ENCODE peak calls at places on chromosomes 12 and 14, in four cellular contexts. Q is NCI-H1417; Y is stimulated activated naive CD8-positive, alpha-beta T cell treated with anti-CD3 and anti-CD28 coated beads, Interleukin-15, amount 100 ng/mL, for 72 hours; J is activated CD4-positive, alpha-beta T cell treated with anti-CD3 and anti-CD28 coated beads, Interleukin-2, amount 50 U/mL, for 1 hour. N is an unnamed sample.

GRCh38 chr12:52195065-52195730 is 3.4 kb upstream of the KRT80 start:
- DNase-seq in Q (no peak), Y (no peak), J (no peak), N (no peak)

GRCh38 chr12:2351129-2351528 is 298.3 kb downstream of the CACNA1C start:
- DNase-seq in Q (no peak), Y (no peak), J (no peak), N (no peak)

GRCh38 chr14:34379809-34380147 is 82.3 kb downstream of the SPTSSA start:
- DNase-seq in Q (no peak), Y (no peak), J (no peak), N (no peak)

GRCh38 chr12:66776974-66777373 is 98.1 kb upstream of the GRIP1 start:
- DNase-seq in Q (no peak), Y (peak; percentile 83), J (no peak), N (no peak)

GRCh38 chr14:32940066-32940651 is 1.5 kb downstream of the NPAS3 start:
- DNase-seq in Q (peak; percentile 70), Y (no peak), J (no peak), N (no peak)

GRCh38 chr14:75323571-75323970 is 44.9 kb downstream of the FOS start:
- DNase-seq in Q (no peak), Y (no peak), J (no peak), N (no peak)

GRCh38 chr12:54193437-54193836 is 4.7 kb upstream of the SMUG1 start:
- DNase-seq in Q (no peak), Y (no peak), J (no peak), N (no peak)

GRCh38 chr12:68435816-68436215 is 103.7 kb upstream of the MDM1 start:
- DNase-seq in Q (no peak), Y (no peak), J (no peak), N (no peak)